ENCODE peak calls at places on chromosome 16, in five cellular contexts. V, I, T, N and A are unnamed samples. For H3K79me2, the result is how much of the 10 kb centered on the place peaks cover.

GRCh38 chr16:75621170-75621477 is 2.0 kb downstream of the ADAT1 start:
- DNase-seq in T (peak), N (peak), V (no peak), I (peak), A (no peak)

GRCh38 chr16:75179208-75179607 is 27.8 kb downstream of the CTRB2 start:
- DNase-seq in N (no peak), V (no peak), T (no peak), I (no peak), A (no peak)

GRCh38 chr16:29675811-29676643 is 3.0 kb upstream of the QPRT start:
- DNase-seq in T (peak), N (peak), I (peak), V (no peak), A (peak)

GRCh38 chr16:1990336-1991134 is 765 bp downstream of the SYNGR3 start:
- DNase-seq in T (no peak), V (no peak), N (peak), I (no peak), A (no peak)

GRCh38 chr16:2782583-2783351 is 4.6 kb downstream of the PRSS33 start:
- DNase-seq in T (no peak), I (no peak), N (no peak), V (no peak), A (peak)

GRCh38 chr16:30157214-30157613 is 26.2 kb upstream of the CORO1A start:
- DNase-seq in T (no peak), I (no peak), V (no peak), N (no peak), A (no peak)

GRCh38 chr16:24977673-24978065 is 37.5 kb downstream of the ARHGAP17 start:
- DNase-seq in N (no peak), V (no peak), I (peak), T (peak), A (peak)

GRCh38 chr16:85402910-85403692 is 210.0 kb upstream of the GSE1 start:
- DNase-seq in V (no peak), I (peak), T (peak), N (peak), A (peak)

GRCh38 chr16:69057400-69058378 is 47.8 kb upstream of the HAS3 start:
- DNase-seq in V (peak), N (no peak), I (peak), T (no peak), A (peak)

GRCh38 chr16:89193021-89193575 is 7.2 kb downstream of the SLC22A31 start:
- DNase-seq in N (peak), I (peak), V (peak), T (peak), A (peak)

GRCh38 chr16:660459-661183 is 7.3 kb upstream of the RHOT2 start:
- DNase-seq in N (peak), V (peak), T (peak), I (peak), A (peak)

GRCh38 chr16:73046484-73047214 is 1.3 kb downstream of the ZFHX3 start:
- DNase-seq in I (no peak), N (no peak), T (no peak), V (no peak), A (peak)

GRCh38 chr16:30382398-30383015 is at the start of gene SEPTIN1:
- DNase-seq in T (no peak), N (no peak), I (no peak), V (no peak), A (no peak)

GRCh38 chr16:588889-589657 is 793 bp upstream of the RAB40C start:
- DNase-seq in V (peak), I (peak), T (peak), N (peak), A (peak)

GRCh38 chr16:46620265-46621005 is 744 bp downstream of the SHCBP1 start:
- DNase-seq in I (peak), T (peak), V (no peak), N (peak), A (no peak)

GRCh38 chr16:80317132-80318098 is 223.4 kb upstream of the DYNLRB2 start:
- DNase-seq in N (no peak), V (no peak), I (no peak), T (no peak), A (no peak)

GRCh38 chr16:578870-579405 is 9.2 kb downstream of the PIGQ start:
- DNase-seq in V (no peak), N (peak), I (peak), T (peak), A (peak)

GRCh38 chr16:22932032-22932771 is 118.2 kb downstream of the HS3ST2 start:
- DNase-seq in N (no peak), T (no peak), V (no peak), I (no peak), A (no peak)

GRCh38 chr16:19102187-19102872 is 11.4 kb upstream of the ITPRIPL2 start:
- DNase-seq in V (no peak), N (no peak), T (no peak), I (no peak), A (peak)

GRCh38 chr16:21233521-21234150 is at the start of gene ANKS4B:
- DNase-seq in T (no peak), I (no peak), N (no peak), V (no peak), A (no peak)

GRCh38 chr16:71373073-71373472 is 14.6 kb downstream of the CALB2 start:
- DNase-seq in T (no peak), I (peak), V (no peak), N (no peak), A (peak)

GRCh38 chr16:920722-921121 is 50.1 kb downstream of the LMF1 start:
- DNase-seq in I (no peak), T (no peak), V (no peak), N (no peak), A (peak)

GRCh38 chr16:83887088-83887487 is 11.8 kb upstream of the MLYCD start:
- DNase-seq in T (no peak), I (no peak), V (no peak), N (no peak), A (no peak)

DNA sequence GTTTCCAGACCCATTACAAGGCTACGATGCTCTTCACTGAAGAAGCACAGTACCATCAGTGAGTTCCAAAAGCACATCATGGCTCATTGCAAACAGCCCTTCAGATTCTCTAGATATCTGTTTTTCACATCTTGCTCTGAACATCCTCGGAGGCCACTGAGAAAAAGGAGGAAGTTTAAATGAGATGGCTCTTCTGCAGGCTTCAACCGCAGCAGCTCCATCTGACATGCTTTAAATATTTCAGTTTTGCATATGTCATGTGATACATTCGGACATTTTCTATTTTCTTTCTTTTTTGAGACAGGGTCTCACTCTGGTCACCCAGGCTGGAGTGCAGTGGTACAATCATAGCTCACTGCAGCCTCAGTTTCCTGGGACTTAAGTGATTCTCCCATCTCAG is 396.8 kb downstream of the NPIPA8 start:
- DNase-seq in T (no peak), I (no peak), V (no peak), N (no peak), A (no peak)
- H2AFZ ChIP-seq in T (no peak), I (no peak), V (no peak), N (no peak), A (no peak)

GRCh38 chr16:15581127-15581815 is 61.7 kb downstream of the MARF1 start:
- DNase-seq in N (no peak), T (peak), I (no peak), V (no peak), A (no peak)
- H3K79me2 ChIP-seq in N (under half), T (under half), I (under half), V (under half), A (under half)

DNA sequence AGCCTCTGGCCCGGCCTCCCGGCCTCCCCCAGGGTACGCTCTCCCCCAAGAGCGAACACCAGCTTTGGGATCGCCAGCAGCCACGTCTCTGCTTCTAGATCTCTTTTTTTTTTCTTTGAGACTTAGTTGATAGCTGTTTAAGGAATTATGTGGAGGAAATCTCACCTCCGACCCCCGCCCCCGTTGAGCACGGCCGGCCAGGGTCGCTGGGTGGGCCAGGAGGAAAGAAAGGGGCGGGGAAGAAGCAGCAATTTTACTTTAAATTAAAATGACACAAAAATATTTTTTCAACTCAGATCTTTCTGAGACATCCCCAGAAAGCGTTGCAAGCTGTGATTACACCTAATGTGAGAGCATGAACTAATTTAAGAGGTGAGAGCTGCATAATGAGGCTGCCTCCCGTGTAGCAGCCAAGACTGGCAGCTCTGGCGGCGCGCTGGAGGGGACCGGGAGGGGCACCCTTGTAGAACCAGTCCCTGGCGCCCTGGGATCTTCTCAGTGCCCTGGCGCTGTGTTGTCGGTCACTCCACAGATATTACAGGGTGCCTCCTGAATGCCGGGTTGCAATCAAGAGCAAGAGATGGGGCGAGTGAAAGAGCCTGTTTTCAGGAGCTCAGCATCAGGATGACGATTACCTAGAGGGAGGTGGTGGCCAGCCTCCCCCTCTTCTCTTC is 1.9 kb upstream of the CBLN1 start:
- DNase-seq in N (no peak), V (no peak), T (no peak), I (no peak), A (peak)
- H2AFZ ChIP-seq in N (no peak), V (no peak), T (no peak), I (no peak), A (no peak)

GRCh38 chr16:65116216-65116615 is 5.6 kb downstream of the CDH11 start:
- DNase-seq in I (no peak), N (no peak), V (no peak), T (no peak), A (peak)
- H3K79me2 ChIP-seq in I (half or more), N (under half), V (under half), T (under half), A (half or more)

GRCh38 chr16:4324871-4325740 is 9.2 kb downstream of the GLIS2 start:
- DNase-seq in N (no peak), T (no peak), I (no peak), V (no peak), A (peak)

GRCh38 chr16:4329354-4329775 is 13.5 kb downstream of the GLIS2 start:
- DNase-seq in I (no peak), T (no peak), N (no peak), V (no peak), A (peak)

GRCh38 chr16:4328580-4329353 is 12.9 kb downstream of the GLIS2 start:
- DNase-seq in I (no peak), N (no peak), V (no peak), T (no peak), A (peak)

GRCh38 chr16:4327782-4328579 is 12.1 kb downstream of the GLIS2 start:
- DNase-seq in T (peak), N (no peak), V (no peak), I (peak), A (peak)

DNA sequence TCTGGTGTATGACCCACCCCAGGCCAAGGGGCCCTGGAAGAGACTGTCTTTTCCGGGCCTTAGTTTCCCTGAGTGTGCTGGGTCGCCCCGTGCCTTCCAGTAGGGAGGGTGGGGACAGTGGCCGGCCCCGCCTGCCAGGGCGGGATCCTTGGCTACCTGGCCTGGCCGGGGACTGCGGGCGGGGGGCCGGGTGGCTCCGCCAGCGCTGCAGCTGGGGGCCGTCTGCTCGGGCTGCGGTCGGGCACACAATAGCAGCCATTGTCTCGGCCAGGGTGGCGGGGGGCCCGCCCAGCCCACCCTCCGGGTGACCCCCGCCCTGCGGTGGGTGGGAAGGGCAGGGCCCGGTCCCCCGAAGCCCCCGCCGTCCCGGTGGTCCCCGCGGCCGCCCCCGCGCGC is 11.5 kb downstream of the GLIS2 start:
- DNase-seq in I (no peak), N (no peak), T (no peak), V (no peak), A (peak)
- H2AFZ ChIP-seq in I (no peak), N (no peak), T (no peak), V (no peak), A (no peak)

GRCh38 chr16:10926867-10927266 is 15.4 kb downstream of the DEXI start:
- DNase-seq in N (no peak), I (no peak), T (no peak), V (no peak), A (no peak)
- H3K79me2 ChIP-seq in N (under half), I (under half), T (under half), V (under half), A (under half)